ENCODE peak calls at places on chromosomes 16 and 17, in four cellular contexts. K is H54, I is neural progenitor cell, Y is A549. W is an unnamed sample.

GRCh38 chr17:17041018-17041521 is 1.2 kb upstream of the MPRIP start:
- DNase-seq in K (peak), I (no peak), Y (peak), W (no peak)

GRCh38 chr17:75876938-75877751 is 1.2 kb downstream of the TRIM47 start:
- DNase-seq in K (peak), I (peak), Y (peak), W (no peak)

GRCh38 chr16:29990033-29990432 is 5.4 kb downstream of the HIRIP3 start:
- DNase-seq in K (no peak), I (no peak), Y (no peak), W (no peak)

GRCh38 chr16:11583889-11584565 is 2.7 kb downstream of the LITAF start:
- DNase-seq in K (no peak), I (no peak), Y (peak), W (peak)

GRCh38 chr16:4273858-4274291 is 1.1 kb upstream of the TFAP4 start:
- DNase-seq in K (peak), I (peak), Y (peak), W (peak)

GRCh38 chr17:28402844-28403243 is 3.2 kb downstream of the SLC46A1 start:
- DNase-seq in K (no peak), I (no peak), Y (no peak), W (no peak)

GRCh38 chr17:52157603-52158449 is 688 bp downstream of the CA10 start:
- DNase-seq in K (no peak), I (peak), Y (no peak), W (no peak)

GRCh38 chr17:49616546-49617205 is 41.0 kb downstream of the NXPH3 start:
- DNase-seq in K (no peak), I (no peak), Y (no peak), W (no peak)

GRCh38 chr17:74314877-74315276 is 11.1 kb upstream of the KIF19 start:
- DNase-seq in K (no peak), I (no peak), Y (no peak), W (no peak)

GRCh38 chr17:77995146-77995852 is 36.8 kb downstream of the TNRC6C start:
- DNase-seq in K (no peak), I (peak), Y (no peak), W (no peak)

GRCh38 chr16:57141822-57142631 is 43.8 kb downstream of the PSME3IP1 start:
- DNase-seq in K (no peak), I (no peak), Y (no peak), W (peak)

GRCh38 chr17:7914771-7915610 is 1.1 kb downstream of the RNF227 start:
- DNase-seq in K (peak), I (no peak), Y (no peak), W (no peak)

GRCh38 chr16:51949260-51949659 is 597.7 kb downstream of the TOX3 start:
- DNase-seq in K (no peak), I (no peak), Y (no peak), W (no peak)

GRCh38 chr16:48720266-48720665 is 110.3 kb upstream of the N4BP1 start:
- DNase-seq in K (peak), I (peak), Y (peak), W (no peak)

W was measured in germinal center.